ENCODE peak calls at places on chromosomes 16 and 17, in six cellular contexts. Z is NCI-H524; I is T-helper 9 cell; C is fibroblast of mammary gland; T is effector CD4-positive, alpha-beta T cell; E is dorsolateral prefrontal cortex. M is an unnamed sample.

GRCh38 chr17:21296097-21297025 is 11.8 kb downstream of the MAP2K3 start:
- DNase-seq in I (no peak), C (peak; percentile 44), Z (no peak), E (no peak), T (no peak), M (no peak)

GRCh38 chr16:84641643-84642358 is 6.5 kb upstream of the KLHL36 start:
- DNase-seq in C (no peak), T (no peak), Z (no peak), E (no peak), I (no peak), M (no peak)

GRCh38 chr16:67246945-67247697 is at the start of gene FHOD1:
- DNase-seq in C (peak; percentile 93), T (peak; percentile 92), Z (peak; percentile 98), I (peak; percentile 95), E (peak; percentile 95), M (peak; percentile 91)

GRCh38 chr17:36602030-36602737 is 801 bp downstream of the MRM1 start:
- DNase-seq in T (no peak), C (no peak), Z (peak; percentile 47), E (no peak), I (no peak), M (peak; percentile 36)

GRCh38 chr16:23395732-23396131 is 57.3 kb downstream of the COG7 start:
- DNase-seq in Z (peak; percentile 14), I (no peak), E (no peak), T (no peak), C (no peak), M (no peak)

GRCh38 chr16:57694556-57695377 is at the start of gene DRC7:
- DNase-seq in C (peak; percentile 30), Z (peak; percentile 86), T (no peak), I (no peak), E (peak; percentile 75), M (peak; percentile 81)

GRCh38 chr17:32588135-32588534 is 101.3 kb downstream of the CDK5R1 start:
- DNase-seq in I (no peak), C (no peak), E (no peak), Z (no peak), T (no peak), M (no peak)

GRCh38 chr16:24836836-24837235 is 8.9 kb upstream of the SLC5A11 start:
- DNase-seq in Z (no peak), E (no peak), C (no peak), T (no peak), I (no peak), M (no peak)

GRCh38 chr17:64146418-64147109 is 16.6 kb upstream of the ERN1 start:
- DNase-seq in I (peak; percentile 34), Z (peak; percentile 71), E (peak; percentile 67), C (peak; percentile 76), T (peak; percentile 39), M (no peak)

GRCh38 chr16:14024300-14024699 is 46.8 kb upstream of the MRTFB start:
- DNase-seq in Z (no peak), I (no peak), C (peak; percentile 42), T (no peak), E (no peak), M (no peak)

GRCh38 chr17:35587074-35587961 is at the start of gene AP2B1:
- DNase-seq in E (peak; percentile 91), Z (peak; percentile 91), T (peak; percentile 93), I (peak; percentile 96), C (peak; percentile 97), M (peak; percentile 99)

GRCh38 chr17:4834621-4835020 is 1.5 kb downstream of the MINK1 start:
- DNase-seq in Z (no peak), E (no peak), I (no peak), C (no peak), T (no peak), M (no peak)

GRCh38 chr17:27424941-27425340 is 31.3 kb upstream of the KSR1 start:
- DNase-seq in Z (no peak), T (no peak), I (no peak), E (no peak), C (no peak), M (no peak)

GRCh38 chr17:79985951-79986391 is 49.7 kb downstream of the TBC1D16 start:
- DNase-seq in Z (no peak), E (no peak), I (no peak), T (no peak), C (no peak), M (no peak)

GRCh38 chr16:78654929-78655328 is 555.5 kb downstream of the WWOX start:
- DNase-seq in I (no peak), Z (no peak), E (no peak), C (no peak), T (no peak), M (no peak)